ENCODE peak calls at places on chromosome 2, in six cellular contexts. Y, M, E, W, T and B are unnamed samples.
A peak's percentile ranks its signal among the peaks of the same experiment; 100 is the strongest.

GRCh38 chr2:29189052-29189451 is 73.8 kb downstream of the CLIP4 start:
- DNase-seq in Y (peak; percentile 86), M (no peak), E (no peak), W (no peak), T (no peak), B (peak; percentile 63)

GRCh38 chr2:99880148-99880983 is 262.0 kb downstream of the AFF3 start:
- DNase-seq in Y (no peak), M (peak; percentile 74), E (no peak), W (no peak), T (peak; percentile 20), B (no peak)

GRCh38 chr2:238973038-238973772 is 125.3 kb downstream of the TWIST2 start:
- DNase-seq in Y (no peak), M (peak; percentile 64), E (no peak), W (no peak), T (no peak), B (no peak)

GRCh38 chr2:121529439-121530209 is 1.1 kb upstream of the RNU4ATAC start:
- DNase-seq in Y (peak; percentile 33), M (peak; percentile 57), E (peak; percentile 83), W (no peak), T (peak; percentile 91), B (no peak)

GRCh38 chr2:109324859-109325258 is 195.9 kb downstream of the SH3RF3 start:
- DNase-seq in Y (no peak), M (peak; percentile 98), E (no peak), W (no peak), T (no peak), B (no peak)

GRCh38 chr2:18940184-18940583 is 350.8 kb upstream of the NT5C1B start:
- DNase-seq in Y (peak; percentile 57), M (no peak), E (no peak), W (no peak), T (no peak), B (peak; percentile 82)

GRCh38 chr2:229164545-229165249 is 106.4 kb downstream of the PID1 start:
- DNase-seq in Y (no peak), M (peak; percentile 49), E (peak; percentile 33), W (no peak), T (no peak), B (no peak)

GRCh38 chr2:16319425-16320245 is 346.0 kb downstream of the CYRIA start:
- DNase-seq in Y (no peak), M (no peak), E (no peak), W (no peak), T (peak; percentile 54), B (no peak)

GRCh38 chr2:177799531-177799930 is 273.0 kb downstream of the PDE11A start:
- DNase-seq in Y (peak; percentile 34), M (peak; percentile 58), E (peak; percentile 60), W (no peak), T (peak; percentile 38), B (peak; percentile 12)

GRCh38 chr2:11552260-11552638 is 18.4 kb downstream of the GREB1 start:
- DNase-seq in Y (no peak), M (no peak), E (no peak), W (no peak), T (no peak), B (no peak)

GRCh38 chr2:8282858-8283252 is 399.0 kb upstream of the ID2 start:
- DNase-seq in Y (no peak), M (no peak), E (no peak), W (no peak), T (no peak), B (no peak)

DNA sequence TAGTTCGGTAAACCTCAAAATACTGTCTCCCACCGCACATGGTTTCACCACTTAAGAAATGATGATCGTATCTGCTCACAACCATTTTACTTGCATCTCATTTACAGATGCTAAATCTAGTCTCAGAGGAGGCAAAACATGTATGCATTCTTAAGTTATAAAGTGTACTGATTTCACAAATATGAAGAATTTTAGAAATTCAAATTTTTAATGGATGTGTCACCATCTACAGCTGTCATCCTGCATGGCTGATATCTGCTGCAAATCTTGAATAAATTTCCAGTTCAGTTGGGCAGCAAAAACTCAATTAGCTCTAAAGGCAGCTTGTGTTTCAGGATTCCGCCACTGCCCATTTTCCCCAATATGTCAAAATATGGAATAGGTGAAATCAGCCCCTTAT is 243.3 kb upstream of the KCNJ3 start:
- DNase-seq in Y (no peak), M (peak; percentile 26), E (no peak), W (no peak), T (no peak), B (no peak)
- H3K4me3 ChIP-seq in Y (no peak overlapping the region), M (peak overlapping the region; percentile 81), E (no peak overlapping the region), W (no peak overlapping the region), T (no peak overlapping the region), B (no peak overlapping the region)

DNA sequence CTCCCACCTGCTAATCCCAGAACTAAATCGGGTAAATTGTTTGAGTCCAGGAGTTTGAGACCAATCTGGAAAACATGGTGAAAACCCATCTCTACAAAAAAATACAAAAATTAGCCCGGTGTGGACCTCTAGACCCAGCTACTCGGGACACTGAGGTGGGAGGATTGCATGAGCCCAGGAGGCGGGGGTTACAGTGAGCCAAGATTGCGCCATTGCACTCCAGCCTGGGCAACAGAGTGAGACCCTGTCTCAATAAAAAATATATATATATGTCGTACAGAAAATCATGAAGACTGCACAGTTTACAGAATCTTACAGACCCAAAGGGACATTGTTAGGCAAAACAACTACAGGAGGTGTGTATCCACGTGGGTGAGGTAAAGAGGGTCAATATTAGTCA is 4.0 kb upstream of the DPY30 start:
- DNase-seq in Y (no peak), M (no peak), E (no peak), W (no peak), T (no peak), B (no peak)
- TF ChIP-seq EZH2phosphoT487 in Y (no peak), M (no peak), E (no peak), W (no peak), T (no peak), B (no peak)

GRCh38 chr2:102737435-102737834 is 24.4 kb upstream of the TMEM182 start:
- DNase-seq in Y (peak; percentile 70), M (no peak), E (no peak), W (no peak), T (no peak), B (no peak)
- H3K4me3 ChIP-seq in Y (peak overlapping the region; percentile 91), M (peak overlapping the region; percentile 88), E (peak overlapping the region; percentile 81), W (peak overlapping the region; percentile 90), T (peak overlapping the region; percentile 98), B (peak overlapping the region; percentile 88)

GRCh38 chr2:136858656-136859055 is 93.3 kb downstream of the THSD7B start:
- DNase-seq in Y (no peak), M (no peak), E (no peak), W (no peak), T (no peak), B (no peak)
- TF ChIP-seq EZH2phosphoT487 in Y (no peak), M (no peak), E (no peak), W (no peak), T (no peak), B (no peak)

DNA sequence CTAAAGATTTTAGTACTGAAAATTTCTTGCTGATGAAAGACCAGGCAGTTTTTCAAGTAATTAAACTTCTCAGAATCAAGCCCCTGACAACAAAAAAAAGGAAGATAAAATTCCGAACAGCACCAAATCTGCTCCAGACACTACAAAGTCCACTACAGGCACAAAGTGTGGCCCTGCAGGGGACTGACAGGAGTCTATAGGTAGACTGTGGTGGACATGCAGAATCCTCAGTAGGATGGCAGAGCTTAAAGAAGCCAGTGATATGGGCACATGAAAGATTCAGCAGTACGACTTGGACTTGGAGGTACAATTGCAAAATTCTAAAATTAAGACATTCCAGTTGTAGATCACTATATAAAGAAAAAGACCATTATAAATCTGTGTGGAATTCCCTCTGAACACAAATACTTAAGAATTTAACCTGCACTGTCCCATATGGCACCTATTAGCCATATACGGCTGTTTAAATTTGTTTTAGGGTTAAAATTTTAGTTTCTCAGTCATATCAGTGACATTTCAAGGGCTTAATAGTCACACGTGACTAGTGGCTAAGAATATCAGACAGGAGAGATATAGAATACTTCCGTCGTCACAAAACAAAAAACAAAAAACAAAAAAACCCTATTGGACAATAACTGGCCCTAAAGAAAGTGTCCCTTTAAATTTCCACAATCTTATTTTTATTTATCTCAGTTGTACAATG is 32.0 kb downstream of the SFT2D3 start:
- DNase-seq in Y (no peak), M (no peak), E (no peak), W (no peak), T (no peak), B (no peak)
- H3K4me3 ChIP-seq in Y (no peak overlapping the region), M (peak overlapping the region; percentile 64), E (no peak overlapping the region), W (no peak overlapping the region), T (no peak overlapping the region), B (no peak overlapping the region)